ENCODE peak calls at places on chromosomes 5 and 9, in four cellular contexts. X, J, Z and K are unnamed samples.

GRCh38 chr5:38715671-38716070 is 130.1 kb upstream of the OSMR start:
- DNase-seq in X (no peak), Z (no peak), J (no peak), K (no peak)

GRCh38 chr9:81074261-81074660 is 615.1 kb downstream of the TLE1 start:
- DNase-seq in Z (no peak), J (no peak), X (no peak), K (no peak)

GRCh38 chr9:132351404-132352050 is 3.3 kb downstream of the SETX start:
- DNase-seq in Z (peak; percentile 18), J (no peak), X (no peak), K (no peak)

GRCh38 chr5:57725628-57726504 is 243.3 kb upstream of the ACTBL2 start:
- DNase-seq in J (no peak), X (no peak), Z (no peak), K (no peak)

GRCh38 chr5:170579623-170580022 is 75.8 kb downstream of the KCNIP1 start:
- DNase-seq in Z (no peak), X (no peak), J (no peak), K (no peak)

GRCh38 chr9:122464633-122465567 is 12.8 kb downstream of the OR1J1 start:
- DNase-seq in J (peak; percentile 68), X (no peak), Z (peak; percentile 92), K (peak; percentile 58)

GRCh38 chr5:171750316-171750788 is 35.3 kb upstream of the SMIM23 start:
- DNase-seq in J (peak; percentile 16), X (no peak), Z (peak; percentile 21), K (no peak)

GRCh38 chr5:128774605-128775004 is 190.7 kb upstream of the SLC27A6 start:
- DNase-seq in Z (peak; percentile 88), J (no peak), X (no peak), K (no peak)

GRCh38 chr5:155953335-155953734 is 373.6 kb upstream of the SGCD start:
- DNase-seq in J (no peak), Z (no peak), X (no peak), K (no peak)

GRCh38 chr9:69207503-69207902 is 33.4 kb downstream of the TJP2 start:
- DNase-seq in X (no peak), Z (no peak), J (no peak), K (no peak)
- TF ChIP-seq CTCF in X (no peak), Z (no peak), J (no peak), K (no peak)

DNA sequence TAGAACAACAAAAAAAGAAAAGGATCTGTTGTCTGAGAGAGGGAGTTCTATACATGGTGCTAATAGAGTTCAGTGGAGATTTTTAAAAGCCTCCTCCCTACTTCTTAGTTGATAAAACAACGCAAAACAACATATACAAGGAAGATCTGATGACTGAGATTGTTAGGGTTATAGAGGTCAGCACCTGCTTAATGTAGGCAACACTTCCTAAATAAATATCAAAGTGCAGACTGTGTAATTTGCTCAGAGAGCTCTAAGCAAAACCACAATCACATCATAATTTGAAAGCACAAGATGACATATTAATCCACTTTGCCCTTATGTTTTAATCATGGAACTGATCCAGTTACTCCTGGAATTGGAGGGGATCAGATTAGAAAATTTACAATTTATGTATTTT is 474.5 kb downstream of the PRR16 start:
- DNase-seq in Z (no peak), J (no peak), X (no peak), K (no peak)
- H3K4me1 ChIP-seq in Z (no peaks in the 10 kb centered on the region), J (no peaks in the 10 kb centered on the region), X (no peaks in the 10 kb centered on the region), K (no peaks in the 10 kb centered on the region)

DNA sequence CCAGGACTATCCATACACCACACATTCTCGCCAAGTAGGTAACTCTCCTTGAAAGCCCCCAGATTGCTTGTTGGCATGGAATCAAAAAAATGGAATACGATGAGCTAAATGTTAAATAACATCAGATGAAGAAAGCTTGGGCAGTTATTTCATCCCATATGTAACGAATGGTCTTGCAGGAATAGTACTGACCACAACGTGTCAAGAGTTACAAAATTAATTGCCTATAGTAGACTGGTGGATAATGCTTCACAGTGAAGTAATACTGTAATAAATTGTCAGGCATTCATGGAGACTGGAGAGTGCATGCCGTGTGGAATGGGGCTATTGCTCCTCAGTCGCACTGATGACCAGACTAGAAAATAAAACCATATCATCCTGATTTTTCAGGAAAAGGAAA is 1628.7 kb downstream of the MAT2B start:
- DNase-seq in Z (no peak), X (no peak), J (no peak), K (no peak)
- H3K9me3 ChIP-seq in Z (no peaks in the 10 kb centered on the region), X (no peaks in the 10 kb centered on the region), J (no peaks in the 10 kb centered on the region), K (no peaks in the 10 kb centered on the region)

DNA sequence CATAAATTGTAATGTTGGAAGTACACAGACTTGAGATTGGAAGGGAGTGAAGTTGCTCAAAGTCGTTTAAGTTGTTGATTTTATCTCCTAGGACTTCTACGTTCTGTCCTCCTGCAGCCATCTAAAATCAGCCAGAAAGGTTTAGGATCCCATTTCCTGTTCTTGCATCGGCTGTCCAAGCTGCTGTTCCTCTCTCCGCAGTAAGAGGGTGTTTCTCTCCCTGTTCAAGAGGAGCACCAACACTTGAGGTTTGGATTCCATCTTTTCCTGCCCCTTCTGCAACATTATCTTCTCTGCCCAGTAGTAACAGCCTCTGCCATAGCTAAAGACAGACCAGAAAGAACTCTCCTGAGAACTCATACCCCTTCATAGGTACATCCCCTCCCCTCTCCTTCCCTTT is 373.4 kb downstream of the GADD45G start:
- DNase-seq in J (peak; percentile 21), X (no peak), Z (peak; percentile 43), K (no peak)
- TF ChIP-seq CTCF in J (no peak), X (peak; percentile 22), Z (peak; percentile 46), K (no peak)

GRCh38 chr5:35803221-35803651 is 53.5 kb upstream of the IL7R start:
- DNase-seq in Z (peak; percentile 69), X (no peak), J (no peak), K (no peak)

GRCh38 chr5:35794688-35795375 is 61.9 kb upstream of the IL7R start:
- DNase-seq in X (no peak), J (no peak), Z (no peak), K (no peak)

GRCh38 chr5:35804201-35804653 is 52.5 kb upstream of the IL7R start:
- DNase-seq in X (no peak), J (no peak), Z (no peak), K (no peak)

GRCh38 chr5:35799751-35800150 is 56.9 kb upstream of the IL7R start:
- DNase-seq in Z (no peak), J (no peak), X (no peak), K (no peak)
- H3K4me1 ChIP-seq in Z (peaks cover 5% of the 10 kb centered on the region), J (no peaks in the 10 kb centered on the region), X (no peaks in the 10 kb centered on the region), K (peaks cover 52% of the 10 kb centered on the region)

GRCh38 chr5:178989311-178989710 is 5.8 kb downstream of the GRM6 start:
- DNase-seq in X (no peak), J (no peak), Z (no peak), K (no peak)
- H3K9me3 ChIP-seq in X (peaks cover 67% of the 10 kb centered on the region), J (peaks cover 24% of the 10 kb centered on the region), Z (no peaks in the 10 kb centered on the region), K (no peaks in the 10 kb centered on the region)